ENCODE peak calls at places on chromosome 10, in four cellular contexts. U is effector memory CD4-positive, alpha-beta T cell; D is CD4-positive, alpha-beta memory T cell; Q is mammary epithelial cell. X is an unnamed sample.

GRCh38 chr10:131821378-131822012 is 79.3 kb upstream of the PPP2R2D start:
- DNase-seq in Q (no peak), U (no peak), D (no peak), X (no peak)

GRCh38 chr10:77969029-77969635 is 42.6 kb upstream of the DLG5 start:
- DNase-seq in Q (no peak), D (no peak), U (no peak), X (no peak)

GRCh38 chr10:94546058-94546595 is 539 bp downstream of the HELLS start:
- DNase-seq in D (no peak), Q (peak), U (no peak), X (no peak)

GRCh38 chr10:44961231-44961571 is 1.6 kb downstream of the RASSF4 start:
- DNase-seq in Q (no peak), D (no peak), U (no peak), X (no peak)

GRCh38 chr10:128064615-128065580 is 61.3 kb downstream of the MKI67 start:
- DNase-seq in Q (peak), D (peak), U (peak), X (peak)

GRCh38 chr10:7205656-7206055 is 205.2 kb downstream of the SFMBT2 start:
- DNase-seq in D (no peak), U (no peak), Q (no peak), X (no peak)

GRCh38 chr10:118523775-118524174 is 71.7 kb downstream of the PRLHR start:
- DNase-seq in U (no peak), Q (peak), D (no peak), X (no peak)

GRCh38 chr10:100359529-100360150 is 12.6 kb downstream of the SCD start:
- DNase-seq in Q (no peak), U (no peak), D (no peak), X (no peak)

GRCh38 chr10:120308590-120308989 is 148.4 kb upstream of the PLPP4 start:
- DNase-seq in U (no peak), D (no peak), Q (no peak), X (no peak)

GRCh38 chr10:63267414-63268138 is 134.4 kb downstream of the NRBF2 start:
- DNase-seq in U (no peak), Q (peak), D (peak), X (peak)

GRCh38 chr10:89207801-89208551 is 859 bp upstream of the CH25H start:
- DNase-seq in U (no peak), Q (no peak), D (no peak), X (no peak)

GRCh38 chr10:78577673-78578072 is 491.1 kb upstream of the ZMIZ1 start:
- DNase-seq in D (no peak), U (no peak), Q (no peak), X (no peak)

GRCh38 chr10:25392132-25392531 is 217.3 kb downstream of the GPR158 start:
- DNase-seq in Q (no peak), U (no peak), D (no peak), X (no peak)

GRCh38 chr10:28241766-28242399 is 61.0 kb downstream of the MPP7 start:
- DNase-seq in Q (peak), D (peak), U (no peak), X (peak)

GRCh38 chr10:44689368-44689767 is 221.8 kb upstream of the TMEM72 start:
- DNase-seq in Q (no peak), D (no peak), U (no peak), X (no peak)

GRCh38 chr10:43190775-43191174 is 52.5 kb downstream of the CSGALNACT2 start:
- DNase-seq in D (no peak), Q (peak), U (no peak), X (no peak)

GRCh38 chr10:45421231-45422097 is 47.4 kb downstream of the ALOX5 start:
- DNase-seq in U (peak), Q (no peak), D (peak), X (peak)

GRCh38 chr10:76643465-76643864 is 994.1 kb downstream of the KCNMA1 start:
- DNase-seq in Q (no peak), D (no peak), U (no peak), X (no peak)

GRCh38 chr10:28806951-28807759 is 129.8 kb downstream of the BAMBI start:
- DNase-seq in U (no peak), Q (no peak), D (no peak), X (no peak)

GRCh38 chr10:8688881-8689280 is 634.4 kb downstream of the GATA3 start:
- DNase-seq in U (no peak), D (no peak), Q (no peak), X (no peak)

GRCh38 chr10:102310356-102311024 is 65.2 kb downstream of the GBF1 start:
- DNase-seq in Q (peak), U (no peak), D (no peak), X (no peak)

GRCh38 chr10:49091450-49092210 is 23.7 kb downstream of the VSTM4 start:
- DNase-seq in Q (no peak), D (no peak), U (no peak), X (no peak)

GRCh38 chr10:66836057-66836456 is 89.8 kb upstream of the LRRTM3 start:
- DNase-seq in U (no peak), Q (peak), D (no peak), X (no peak)

GRCh38 chr10:33034931-33035330 is 76.9 kb upstream of the ITGB1 start:
- DNase-seq in Q (no peak), U (no peak), D (no peak), X (no peak)

GRCh38 chr10:128032466-128032865 is 93.8 kb downstream of the MKI67 start:
- DNase-seq in U (no peak), Q (no peak), D (no peak), X (no peak)

GRCh38 chr10:120507175-120507574 is 50.1 kb downstream of the PLPP4 start:
- DNase-seq in Q (no peak), D (no peak), U (no peak), X (no peak)

GRCh38 chr10:70672993-70673928 is 955 bp downstream of the ADAMTS14 start:
- DNase-seq in D (no peak), U (no peak), Q (peak), X (no peak)

GRCh38 chr10:83817797-83818196 is 321.5 kb upstream of the GHITM start:
- DNase-seq in D (no peak), Q (no peak), U (no peak), X (no peak)

GRCh38 chr10:122682522-122682921 is 17.1 kb downstream of the C10orf120 start:
- DNase-seq in U (no peak), Q (no peak), D (no peak), X (no peak)

GRCh38 chr10:55398463-55398862 is 597.4 kb upstream of the PCDH15 start:
- DNase-seq in U (no peak), D (no peak), Q (no peak), X (no peak)

DNA sequence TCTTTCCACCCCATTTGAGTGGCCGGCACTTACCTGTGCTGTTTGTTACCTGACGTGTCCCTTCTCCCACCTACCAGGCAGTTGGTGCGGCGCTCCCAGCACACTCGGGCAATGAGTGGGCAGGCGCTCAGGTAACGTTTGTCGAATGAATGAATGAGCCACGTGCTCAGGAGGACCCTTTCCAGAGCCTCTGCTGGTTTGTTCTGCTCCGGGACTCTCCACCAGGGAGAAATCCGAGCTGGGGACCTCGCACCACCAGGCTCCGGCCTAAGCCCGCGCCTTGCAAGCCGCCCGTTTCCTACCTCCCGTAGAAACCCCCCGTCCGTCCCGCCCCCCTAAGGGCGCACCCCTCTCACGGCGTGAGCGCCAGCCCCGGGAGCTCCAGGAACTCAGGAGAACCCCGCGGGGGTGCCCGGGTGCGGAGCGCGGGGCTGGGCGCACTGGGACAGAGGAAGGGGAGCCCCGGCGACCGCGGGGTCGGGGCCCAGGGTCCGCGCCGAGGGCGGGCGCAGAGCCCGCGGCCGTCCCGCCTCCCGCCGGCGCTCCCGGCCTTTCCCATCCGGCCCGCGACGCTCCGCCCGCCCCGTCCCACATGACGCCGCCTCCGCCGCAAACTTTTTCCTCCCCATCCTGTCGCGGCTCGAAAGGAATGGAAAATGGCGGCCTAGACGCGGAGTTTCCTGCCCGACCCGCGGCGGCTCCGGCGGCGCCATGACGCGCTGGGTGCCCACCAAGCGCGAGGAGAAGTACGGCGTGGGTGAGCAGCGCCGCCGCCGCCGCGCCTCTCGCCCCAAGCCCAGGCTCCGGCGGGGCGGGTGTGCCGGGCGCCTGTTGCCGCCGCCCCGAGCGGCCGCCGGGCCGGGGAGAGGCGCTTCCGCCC is at the start of gene DOCK1:
- DNase-seq in Q (peak), U (no peak), D (no peak), X (no peak)
- H3K4me3 ChIP-seq in Q (peak), U (no peak), D (no peak), X (no peak)

GRCh38 chr10:88117869-88118632 is 254.6 kb downstream of the PTEN start:
- DNase-seq in U (no peak), D (peak), Q (no peak), X (no peak)

GRCh38 chr10:88120599-88121333 is 257.3 kb downstream of the PTEN start:
- DNase-seq in Q (no peak), U (no peak), D (no peak), X (no peak)

GRCh38 chr10:88117227-88117626 is 253.8 kb downstream of the PTEN start:
- DNase-seq in U (no peak), Q (no peak), D (no peak), X (no peak)

GRCh38 chr10:88120075-88120474 is 256.6 kb downstream of the PTEN start:
- DNase-seq in D (no peak), Q (no peak), U (no peak), X (no peak)

DNA sequence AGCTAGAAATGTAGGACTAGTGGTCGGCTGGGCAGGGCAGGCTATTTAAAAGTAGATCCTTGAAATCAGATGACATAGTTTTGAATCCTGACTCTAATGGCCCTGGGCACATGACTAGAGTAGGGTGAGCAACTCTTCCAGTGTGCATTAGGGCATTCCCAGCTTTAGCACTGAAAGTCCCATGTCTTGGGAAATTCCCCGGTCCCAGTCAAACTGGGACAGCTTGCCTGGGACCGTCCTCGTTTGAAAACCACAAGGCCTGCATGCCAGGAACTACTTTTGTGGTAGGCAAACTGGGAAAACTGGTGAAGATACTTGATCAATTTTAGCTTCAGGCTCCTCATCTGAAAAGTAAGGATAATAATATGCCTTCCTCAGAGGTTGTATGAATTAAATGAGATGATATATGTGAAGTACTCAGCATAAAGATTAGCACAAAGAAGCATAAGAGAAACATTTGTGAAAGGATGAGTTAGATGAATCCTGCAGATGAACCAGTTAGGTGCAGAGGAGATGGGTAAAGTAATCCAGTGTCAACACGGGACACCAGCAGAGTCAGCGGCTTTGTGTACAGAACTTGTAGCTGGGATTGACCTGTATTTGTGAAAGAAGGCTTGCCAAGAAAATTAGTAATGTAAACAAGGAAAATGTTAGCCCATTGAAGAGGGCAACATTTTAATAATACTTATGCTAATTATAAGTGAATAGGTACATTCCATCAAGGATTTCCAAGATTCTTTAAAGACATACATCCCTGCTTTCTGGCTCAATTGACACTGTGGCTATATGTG is 255.5 kb downstream of the PTEN start:
- DNase-seq in U (no peak), Q (peak), D (no peak), X (no peak)
- H3K27ac ChIP-seq in U (no peak), Q (no peak), D (no peak), X (no peak)

DNA sequence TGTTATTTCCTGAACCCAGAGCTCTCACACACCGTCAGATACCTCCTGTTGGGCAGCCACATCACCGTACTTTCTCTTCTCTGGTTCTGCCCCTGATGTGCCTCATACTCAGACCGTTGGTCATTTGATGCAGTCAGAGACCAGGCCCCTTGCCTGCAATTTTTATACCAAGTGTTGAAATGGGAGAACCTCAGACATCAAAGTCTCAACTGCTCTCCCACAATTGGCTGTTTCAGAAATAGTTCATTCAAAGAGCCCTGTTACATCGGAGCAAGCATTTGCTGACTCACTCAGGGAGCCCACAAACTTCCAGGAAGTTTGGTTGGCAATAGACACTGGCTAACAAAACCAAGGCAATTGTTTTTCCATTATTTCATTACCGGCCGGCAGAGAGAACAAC is 33.5 kb upstream of the ADAM12 start:
- DNase-seq in Q (peak), U (no peak), D (no peak), X (no peak)
- H3K4me3 ChIP-seq in Q (no peak), U (no peak), D (no peak), X (no peak)

DNA sequence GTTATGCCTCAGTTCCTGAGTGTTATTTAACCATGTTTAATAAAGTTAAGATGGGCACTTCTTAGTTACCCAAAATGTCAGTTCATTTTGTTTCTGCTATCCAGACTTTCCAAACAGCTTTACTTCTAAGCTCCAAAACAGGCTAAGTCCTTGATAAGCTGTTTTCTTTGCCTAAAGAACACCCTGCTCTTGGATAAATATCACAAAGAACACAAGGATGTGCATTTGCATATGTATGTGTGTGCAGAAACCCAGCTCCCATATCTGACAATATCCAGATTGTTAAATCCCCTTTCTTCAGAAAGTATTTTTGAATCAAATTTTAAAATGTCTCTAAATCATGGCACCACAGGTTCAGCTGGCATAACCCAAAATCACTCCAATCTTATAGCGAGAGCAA is 19.6 kb downstream of the FAM13C start:
- DNase-seq in U (no peak), Q (no peak), D (no peak), X (no peak)
- H3K27ac ChIP-seq in U (no peak), Q (no peak), D (no peak), X (no peak)

DNA sequence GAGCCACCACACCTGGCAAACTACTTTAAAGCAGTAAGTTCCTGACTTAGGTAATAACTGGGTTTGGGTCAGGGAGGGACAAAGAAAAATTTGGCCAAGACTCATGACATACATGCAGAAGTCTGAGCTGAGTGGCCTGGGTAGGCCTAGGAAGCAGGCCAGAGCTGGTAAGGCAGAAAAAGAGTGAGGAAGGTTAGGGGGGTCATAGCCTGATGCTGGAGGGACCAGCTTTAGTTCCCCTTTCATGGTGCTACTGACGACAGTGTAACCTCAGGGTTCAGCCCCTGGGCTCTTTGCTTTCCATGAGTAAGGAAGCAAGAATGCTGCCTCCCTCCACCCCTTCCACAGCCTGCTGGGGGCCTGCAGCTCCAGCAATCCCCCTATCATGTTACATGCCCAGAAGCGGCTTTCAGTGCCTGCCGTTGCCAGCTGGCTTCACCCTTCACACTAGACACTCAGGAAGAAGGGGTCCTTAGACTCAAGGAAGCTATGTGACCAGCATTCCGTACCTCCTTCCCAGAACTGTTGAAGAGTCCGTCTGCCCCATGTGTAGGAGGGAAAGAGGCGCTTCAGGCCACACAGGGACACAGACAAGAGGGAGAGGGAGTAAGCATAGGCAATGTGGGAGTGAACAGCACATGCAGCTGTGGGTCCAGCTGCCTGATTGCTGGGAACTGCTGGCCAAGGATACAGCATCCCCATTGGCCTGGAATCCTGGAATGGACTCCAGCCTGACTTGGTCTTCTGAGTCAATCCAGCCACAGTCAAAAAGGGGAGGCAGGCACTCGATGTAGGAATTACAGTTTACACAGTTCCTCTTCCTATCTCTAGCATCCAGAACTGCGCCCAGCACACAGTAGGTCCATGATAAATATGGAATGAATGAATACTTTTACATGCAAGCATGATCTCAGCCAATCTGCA is 4.1 kb upstream of the PLAU start:
- DNase-seq in Q (peak), U (no peak), D (no peak), X (no peak)
- H3K4me3 ChIP-seq in Q (no peak), U (no peak), D (no peak), X (no peak)

GRCh38 chr10:125911990-125912389 is 15.6 kb downstream of the FANK1 start:
- DNase-seq in Q (no peak), U (no peak), D (no peak), X (no peak)

GRCh38 chr10:125916977-125917376 is 20.6 kb downstream of the FANK1 start:
- DNase-seq in U (no peak), Q (no peak), D (no peak), X (no peak)

GRCh38 chr10:125911145-125911544 is 14.8 kb downstream of the FANK1 start:
- DNase-seq in U (no peak), Q (no peak), D (no peak), X (no peak)
- H3K27ac ChIP-seq in U (no peak), Q (no peak), D (no peak), X (no peak)

GRCh38 chr10:47299989-47300931 is at the start of gene GDF10:
- DNase-seq in U (no peak), D (no peak), Q (no peak), X (no peak)
- H3K4me3 ChIP-seq in U (peak), D (peak), Q (no peak), X (no peak)